ENCODE peak calls at places on chromosomes 16 and 17, in five cellular contexts. One of them, this sample, is unnamed.

GRCh38 chr17:80861892-80862291 is 129.7 kb upstream of the CHMP6 start:
- DNase-seq in heart right ventricle: peak; percentile 24
- DNase-seq in colonic mucosa: no peak
- DNase-seq in adrenal gland: no peak
- DNase-seq in tibial nerve: no peak
- DNase-seq in this sample: no peak

GRCh38 chr17:19551708-19552148 is 18.1 kb downstream of the SLC47A1 start:
- DNase-seq in heart right ventricle: no peak
- DNase-seq in colonic mucosa: peak; percentile 42
- DNase-seq in adrenal gland: no peak
- DNase-seq in tibial nerve: no peak
- DNase-seq in this sample: no peak

GRCh38 chr16:3963203-3963602 is 82.7 kb upstream of the CREBBP start:
- DNase-seq in heart right ventricle: no peak
- DNase-seq in colonic mucosa: no peak
- DNase-seq in adrenal gland: no peak
- DNase-seq in tibial nerve: no peak
- DNase-seq in this sample: no peak

GRCh38 chr17:77501101-77501566 is 360.4 kb downstream of the SEC14L1 start:
- DNase-seq in heart right ventricle: no peak
- DNase-seq in colonic mucosa: no peak
- DNase-seq in adrenal gland: no peak
- DNase-seq in tibial nerve: no peak
- DNase-seq in this sample: no peak

GRCh38 chr17:79657036-79657435 is 46.2 kb upstream of the RBFOX3 start:
- DNase-seq in heart right ventricle: no peak
- DNase-seq in colonic mucosa: no peak
- DNase-seq in adrenal gland: no peak
- DNase-seq in tibial nerve: no peak
- DNase-seq in this sample: no peak

GRCh38 chr16:78844682-78845081 is 745.2 kb downstream of the WWOX start:
- DNase-seq in heart right ventricle: peak; percentile 37
- DNase-seq in colonic mucosa: no peak
- DNase-seq in adrenal gland: no peak
- DNase-seq in tibial nerve: no peak
- DNase-seq in this sample: no peak

GRCh38 chr17:63701477-63702222 is 1.7 kb upstream of the LIMD2 start:
- DNase-seq in heart right ventricle: no peak
- DNase-seq in colonic mucosa: no peak
- DNase-seq in adrenal gland: no peak
- DNase-seq in tibial nerve: no peak
- DNase-seq in this sample: peak; percentile 78

GRCh38 chr17:288802-289356 is 63.7 kb downstream of the RPH3AL start:
- DNase-seq in heart right ventricle: no peak
- DNase-seq in colonic mucosa: no peak
- DNase-seq in adrenal gland: peak; percentile 7
- DNase-seq in tibial nerve: peak; percentile 6
- DNase-seq in this sample: peak; percentile 5

GRCh38 chr16:82999711-83000110 is 372.9 kb downstream of the CDH13 start:
- DNase-seq in heart right ventricle: no peak
- DNase-seq in colonic mucosa: no peak
- DNase-seq in adrenal gland: no peak
- DNase-seq in tibial nerve: no peak
- DNase-seq in this sample: no peak

GRCh38 chr17:10155334-10156081 is 42.9 kb downstream of the GAS7 start:
- DNase-seq in heart right ventricle: peak; percentile 50
- DNase-seq in colonic mucosa: no peak
- DNase-seq in adrenal gland: peak; percentile 41
- DNase-seq in tibial nerve: no peak
- DNase-seq in this sample: no peak

GRCh38 chr17:83065660-83066542 is 13.5 kb upstream of the METRNL start:
- DNase-seq in heart right ventricle: no peak
- DNase-seq in colonic mucosa: peak; percentile 15
- DNase-seq in adrenal gland: peak; percentile 10
- DNase-seq in tibial nerve: peak; percentile 8
- DNase-seq in this sample: peak; percentile 81

GRCh38 chr17:58231644-58232043 is 6.7 kb upstream of the LPO start:
- DNase-seq in heart right ventricle: no peak
- DNase-seq in colonic mucosa: no peak
- DNase-seq in adrenal gland: no peak
- DNase-seq in tibial nerve: no peak
- DNase-seq in this sample: no peak

GRCh38 chr17:72421128-72422092 is 300.6 kb downstream of the SOX9 start:
- DNase-seq in heart right ventricle: no peak
- DNase-seq in colonic mucosa: peak; percentile 82
- DNase-seq in adrenal gland: no peak
- DNase-seq in tibial nerve: no peak
- DNase-seq in this sample: peak; percentile 70

GRCh38 chr16:21166561-21166961 is 8.1 kb downstream of the LDAF1 start:
- DNase-seq in heart right ventricle: no peak
- DNase-seq in colonic mucosa: no peak
- DNase-seq in adrenal gland: no peak
- DNase-seq in tibial nerve: no peak
- DNase-seq in this sample: no peak

GRCh38 chr16:85383836-85384825 is 229.0 kb upstream of the GSE1 start:
- DNase-seq in heart right ventricle: no peak
- DNase-seq in colonic mucosa: no peak
- DNase-seq in adrenal gland: no peak
- DNase-seq in tibial nerve: no peak
- DNase-seq in this sample: peak; percentile 62

GRCh38 chr17:31378638-31379037 is 12.8 kb upstream of the RAB11FIP4 start:
- DNase-seq in heart right ventricle: no peak
- DNase-seq in colonic mucosa: no peak
- DNase-seq in adrenal gland: no peak
- DNase-seq in tibial nerve: no peak
- DNase-seq in this sample: no peak
- TF ChIP-seq CTCF in heart right ventricle: peak; percentile 5
- TF ChIP-seq CTCF in colonic mucosa: no peak
- TF ChIP-seq CTCF in adrenal gland: no peak
- TF ChIP-seq CTCF in tibial nerve: no peak
- TF ChIP-seq CTCF in this sample: no peak

GRCh38 chr17:53166736-53167135 is 656.0 kb upstream of the KIF2B start:
- DNase-seq in heart right ventricle: no peak
- DNase-seq in colonic mucosa: no peak
- DNase-seq in adrenal gland: no peak
- DNase-seq in tibial nerve: no peak
- DNase-seq in this sample: no peak

DNA sequence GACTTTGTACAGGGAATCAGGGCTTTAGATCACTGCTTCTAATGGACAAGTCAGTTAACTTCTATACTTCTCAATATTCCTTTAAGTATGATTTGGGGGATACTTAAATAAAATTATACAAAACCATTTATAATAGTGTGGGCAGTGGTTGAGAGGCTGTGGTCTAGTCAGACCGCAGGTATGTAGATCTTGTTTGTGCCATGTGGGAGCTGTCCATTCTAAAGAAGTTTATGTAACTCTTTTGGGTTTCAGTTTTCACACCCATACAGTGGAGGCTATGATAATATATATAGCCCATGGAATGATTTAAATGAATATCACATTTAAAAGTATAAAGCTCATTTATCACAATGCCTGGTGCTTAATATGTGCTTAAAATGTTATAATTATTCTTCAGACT is 654.3 kb upstream of the KIF2B start:
- DNase-seq in heart right ventricle: no peak
- DNase-seq in colonic mucosa: no peak
- DNase-seq in adrenal gland: no peak
- DNase-seq in tibial nerve: no peak
- DNase-seq in this sample: no peak
- H3K4me1 ChIP-seq in heart right ventricle: no peaks in the 10 kb centered on the region
- H3K4me1 ChIP-seq in colonic mucosa: no peaks in the 10 kb centered on the region
- H3K4me1 ChIP-seq in adrenal gland: no peaks in the 10 kb centered on the region
- H3K4me1 ChIP-seq in tibial nerve: no peaks in the 10 kb centered on the region
- H3K4me1 ChIP-seq in this sample: no peaks in the 10 kb centered on the region

DNA sequence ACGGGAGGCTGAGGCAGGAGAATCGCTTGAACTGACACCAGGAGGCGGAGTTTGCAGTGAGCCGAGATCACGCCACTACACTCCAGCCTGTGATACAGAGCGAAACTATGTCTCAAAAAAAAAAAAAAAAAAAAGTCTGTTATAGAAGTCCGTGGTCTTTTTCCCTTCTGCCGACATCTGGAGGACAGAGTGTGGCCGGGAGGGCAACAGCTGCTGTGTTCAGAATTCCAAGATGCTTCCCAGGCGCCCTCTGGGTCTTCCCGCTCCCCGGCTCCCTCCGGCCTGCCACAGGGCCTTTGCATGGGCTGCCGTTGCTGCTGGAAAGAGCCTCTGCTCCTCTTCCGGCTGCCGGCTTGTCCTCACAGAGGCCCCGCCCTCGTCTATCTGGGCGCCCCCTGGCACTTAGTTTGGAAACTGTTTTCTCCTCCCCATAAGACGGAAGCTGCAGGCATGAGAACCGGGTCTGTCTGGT is 2.4 kb upstream of the CACNA1H start:
- DNase-seq in heart right ventricle: no peak
- DNase-seq in colonic mucosa: no peak
- DNase-seq in adrenal gland: no peak
- DNase-seq in tibial nerve: no peak
- DNase-seq in this sample: peak; percentile 65
- TF ChIP-seq CTCF in heart right ventricle: no peak
- TF ChIP-seq CTCF in colonic mucosa: no peak
- TF ChIP-seq CTCF in adrenal gland: no peak
- TF ChIP-seq CTCF in tibial nerve: no peak
- TF ChIP-seq CTCF in this sample: no peak

DNA sequence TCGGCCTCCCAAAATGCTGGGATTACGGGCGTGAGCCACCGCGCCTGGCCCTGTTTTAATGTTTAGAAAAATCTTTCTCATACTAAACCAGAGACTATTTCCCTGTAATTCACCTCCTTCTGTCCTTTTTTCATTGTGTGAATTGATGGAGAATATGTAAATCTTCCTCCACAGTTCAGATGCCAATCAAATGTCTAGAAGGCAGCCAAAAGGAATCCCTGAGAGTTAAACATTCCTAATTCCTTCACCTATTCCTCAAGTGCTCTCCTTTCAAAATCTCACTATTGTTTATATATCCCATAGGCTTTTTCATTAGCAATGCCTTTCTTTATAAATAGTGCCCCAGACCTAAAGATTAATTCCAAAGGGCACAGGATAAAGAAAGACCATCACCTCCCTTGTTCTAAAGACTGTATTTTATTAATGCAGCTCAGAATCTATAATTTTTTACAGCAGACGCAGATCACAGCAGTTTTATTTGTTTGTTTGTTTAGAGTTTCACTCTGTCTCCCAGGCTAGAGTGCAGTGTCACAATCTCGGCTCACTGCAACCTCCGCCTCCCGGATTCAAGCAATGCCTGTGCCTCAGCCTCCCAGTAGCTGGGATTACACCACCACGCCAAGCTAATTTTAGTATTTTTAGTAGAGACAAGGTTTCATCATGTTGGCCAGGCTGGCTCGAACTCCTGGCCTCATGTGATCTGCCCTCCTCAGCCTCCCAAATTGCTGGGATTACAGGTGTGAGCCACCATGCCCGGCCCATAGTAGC is 30.5 kb downstream of the COPZ2 start:
- DNase-seq in heart right ventricle: no peak
- DNase-seq in colonic mucosa: no peak
- DNase-seq in adrenal gland: no peak
- DNase-seq in tibial nerve: no peak
- DNase-seq in this sample: no peak
- H3K4me1 ChIP-seq in heart right ventricle: peaks cover 21% of the 10 kb centered on the region
- H3K4me1 ChIP-seq in colonic mucosa: peaks cover 5% of the 10 kb centered on the region
- H3K4me1 ChIP-seq in adrenal gland: peaks cover 4% of the 10 kb centered on the region
- H3K4me1 ChIP-seq in tibial nerve: peaks cover 28% of the 10 kb centered on the region
- H3K4me1 ChIP-seq in this sample: peaks cover 21% of the 10 kb centered on the region

GRCh38 chr17:39754161-39754957 is 16.6 kb downstream of the GRB7 start:
- DNase-seq in heart right ventricle: peak; percentile 90
- DNase-seq in colonic mucosa: peak; percentile 94
- DNase-seq in adrenal gland: peak; percentile 94
- DNase-seq in tibial nerve: peak; percentile 76
- DNase-seq in this sample: peak; percentile 99
- TF ChIP-seq CTCF in heart right ventricle: peak; percentile 98
- TF ChIP-seq CTCF in colonic mucosa: peak; percentile 94
- TF ChIP-seq CTCF in adrenal gland: peak; percentile 99
- TF ChIP-seq CTCF in tibial nerve: peak; percentile 100
- TF ChIP-seq CTCF in this sample: peak; percentile 99